ENCODE peak calls at places on chromosomes 4 and X, in ten cellular contexts. F is right lobe of liver, O is nephron progenitor cell, Z is left ventricle myocardium inferior, L is pancreas, E is endothelial cell, Y is tibial artery, M is HCT116, T is A673, H is psoas muscle. K is an unnamed sample.

GRCh38 chr4:53196872-53197759 is 168.7 kb downstream of the SCFD2 start:
- DNase-seq in E (no peak), L (no peak), O (peak), F (no peak), H (no peak), Z (no peak), M (peak), Y (no peak), T (peak), K (no peak)

GRCh38 chr4:38663021-38663800 is 788 bp upstream of the KLF3 start:
- DNase-seq in Y (no peak), E (peak), F (no peak), Z (no peak), M (no peak), T (no peak), H (no peak), O (peak), L (peak), K (peak)

GRCh38 chrX:27598312-27598711 is 8.2 kb downstream of the DCAF8L2 start:
- DNase-seq in H (no peak), L (no peak), O (no peak), T (no peak), Z (peak), E (peak), Y (no peak), M (no peak), F (no peak), K (no peak)

GRCh38 chr4:145609494-145610427 is 9.4 kb upstream of the MMAA start:
- DNase-seq in Z (peak), T (peak), M (peak), L (peak), E (peak), Y (no peak), O (peak), H (peak), F (no peak), K (peak)

GRCh38 chrX:54182194-54182863 is 725 bp downstream of the FAM120C start:
- DNase-seq in H (peak), F (peak), Y (peak), L (peak), Z (peak), M (peak), E (peak), O (no peak), T (peak), K (peak)

GRCh38 chrX:19721726-19722370 is 165.6 kb downstream of the SH3KBP1 start:
- DNase-seq in M (no peak), Y (no peak), F (peak), O (no peak), E (no peak), T (no peak), H (no peak), Z (peak), L (no peak), K (no peak)

GRCh38 chr4:147725673-147726072 is 6.2 kb upstream of the ARHGAP10 start:
- DNase-seq in L (no peak), O (no peak), Y (no peak), E (no peak), Z (no peak), F (no peak), T (no peak), H (no peak), M (no peak), K (no peak)

GRCh38 chr4:100022792-100023222 is 72.7 kb upstream of the H2AZ1 start:
- DNase-seq in O (no peak), F (no peak), M (no peak), E (no peak), H (no peak), Z (no peak), Y (no peak), T (peak), L (no peak), K (no peak)

GRCh38 chr4:184170996-184171395 is 46.7 kb downstream of the ENPP6 start:
- DNase-seq in M (no peak), Y (no peak), T (no peak), Z (no peak), F (no peak), E (no peak), O (peak), L (no peak), H (no peak), K (no peak)

GRCh38 chrX:31227250-31227649 is 155.4 kb upstream of the FTHL17 start:
- DNase-seq in O (no peak), M (no peak), Z (no peak), L (no peak), F (no peak), Y (no peak), H (no peak), E (no peak), T (no peak), K (no peak)

GRCh38 chr4:177444911-177445736 is 2.9 kb upstream of the AGA start:
- DNase-seq in H (no peak), O (no peak), F (no peak), M (no peak), Y (no peak), E (peak), T (no peak), Z (no peak), L (no peak), K (no peak)

GRCh38 chr4:176222149-176222548 is 26.8 kb upstream of the SPATA4 start:
- DNase-seq in L (no peak), T (no peak), M (no peak), F (no peak), H (no peak), E (no peak), Z (no peak), Y (no peak), O (no peak), K (no peak)

GRCh38 chr4:176217510-176217909 is 22.1 kb upstream of the SPATA4 start:
- DNase-seq in H (no peak), L (no peak), Y (no peak), T (no peak), E (no peak), F (no peak), Z (no peak), M (no peak), O (no peak), K (no peak)
- TF ChIP-seq CTCF in H (no peak), L (no peak), Y (no peak), T (no peak), E (no peak), F (no peak), Z (no peak), M (no peak), O (no peak), K (no peak)

GRCh38 chrX:40169193-40170086 is 71.7 kb upstream of the BCOR start:
- DNase-seq in M (peak), F (peak), H (peak), T (peak), Y (peak), E (peak), O (peak), L (peak), Z (no peak), K (peak)
- TF ChIP-seq CTCF in M (peak), F (no peak), H (no peak), T (peak), Y (no peak), E (peak), O (peak), L (no peak), Z (peak), K (peak)

DNA sequence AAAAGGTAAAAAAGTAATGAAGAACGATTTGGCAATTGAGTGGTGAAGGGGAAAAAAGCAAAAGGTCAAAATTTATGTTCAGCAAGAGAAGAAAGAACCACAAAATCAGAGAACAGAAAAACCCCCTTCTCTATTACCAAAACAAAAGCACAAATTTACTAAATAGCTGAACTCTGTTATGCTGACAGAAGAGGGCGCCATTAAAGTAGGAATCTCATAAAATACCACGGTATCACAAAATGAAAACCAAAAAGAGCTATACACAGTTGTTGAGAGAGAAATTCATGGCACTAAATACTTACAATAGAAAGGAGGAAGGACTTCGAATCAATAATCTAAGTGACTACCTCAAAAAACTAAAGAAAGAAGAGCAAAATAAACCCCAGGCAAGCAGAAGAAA is 69.6 kb upstream of the CXorf66 start:
- DNase-seq in M (no peak), E (no peak), O (no peak), L (no peak), T (peak), F (no peak), H (no peak), Y (no peak), Z (no peak), K (no peak)
- TF ChIP-seq CTCF in M (peak), E (peak), O (peak), L (no peak), T (peak), F (peak), H (no peak), Y (no peak), Z (no peak), K (peak)

DNA sequence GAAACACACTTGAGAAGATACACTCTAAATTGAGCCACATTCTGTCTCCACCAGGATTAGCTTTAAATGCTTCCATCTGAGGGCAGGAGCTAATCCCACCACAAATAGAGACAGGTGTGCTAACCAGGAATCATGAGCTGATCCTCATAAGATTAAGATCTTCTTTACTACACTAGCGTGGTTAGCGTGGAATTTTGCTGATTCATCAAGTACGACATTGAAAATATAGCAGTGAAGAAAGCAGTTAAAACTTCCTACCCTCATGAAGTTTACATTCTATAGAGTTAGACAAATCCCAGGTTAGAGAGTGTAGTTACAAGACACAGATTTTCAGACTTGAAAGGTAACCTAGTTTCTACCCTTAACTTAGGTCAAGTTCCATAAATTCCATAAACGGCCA is 5.3 kb upstream of the APELA start:
- DNase-seq in Z (no peak), M (no peak), T (no peak), H (no peak), E (no peak), O (no peak), F (no peak), Y (no peak), L (no peak), K (no peak)
- TF ChIP-seq CTCF in Z (no peak), M (no peak), T (no peak), H (no peak), E (no peak), O (no peak), F (no peak), Y (no peak), L (no peak), K (no peak)

GRCh38 chr4:20305976-20306375 is 54.3 kb downstream of the SLIT2 start:
- DNase-seq in Z (no peak), F (no peak), H (no peak), O (no peak), L (no peak), M (no peak), T (peak), E (no peak), Y (no peak), K (no peak)
- TF ChIP-seq CTCF in Z (no peak), F (no peak), H (no peak), O (no peak), L (no peak), M (peak), T (peak), E (no peak), Y (no peak), K (peak)

DNA sequence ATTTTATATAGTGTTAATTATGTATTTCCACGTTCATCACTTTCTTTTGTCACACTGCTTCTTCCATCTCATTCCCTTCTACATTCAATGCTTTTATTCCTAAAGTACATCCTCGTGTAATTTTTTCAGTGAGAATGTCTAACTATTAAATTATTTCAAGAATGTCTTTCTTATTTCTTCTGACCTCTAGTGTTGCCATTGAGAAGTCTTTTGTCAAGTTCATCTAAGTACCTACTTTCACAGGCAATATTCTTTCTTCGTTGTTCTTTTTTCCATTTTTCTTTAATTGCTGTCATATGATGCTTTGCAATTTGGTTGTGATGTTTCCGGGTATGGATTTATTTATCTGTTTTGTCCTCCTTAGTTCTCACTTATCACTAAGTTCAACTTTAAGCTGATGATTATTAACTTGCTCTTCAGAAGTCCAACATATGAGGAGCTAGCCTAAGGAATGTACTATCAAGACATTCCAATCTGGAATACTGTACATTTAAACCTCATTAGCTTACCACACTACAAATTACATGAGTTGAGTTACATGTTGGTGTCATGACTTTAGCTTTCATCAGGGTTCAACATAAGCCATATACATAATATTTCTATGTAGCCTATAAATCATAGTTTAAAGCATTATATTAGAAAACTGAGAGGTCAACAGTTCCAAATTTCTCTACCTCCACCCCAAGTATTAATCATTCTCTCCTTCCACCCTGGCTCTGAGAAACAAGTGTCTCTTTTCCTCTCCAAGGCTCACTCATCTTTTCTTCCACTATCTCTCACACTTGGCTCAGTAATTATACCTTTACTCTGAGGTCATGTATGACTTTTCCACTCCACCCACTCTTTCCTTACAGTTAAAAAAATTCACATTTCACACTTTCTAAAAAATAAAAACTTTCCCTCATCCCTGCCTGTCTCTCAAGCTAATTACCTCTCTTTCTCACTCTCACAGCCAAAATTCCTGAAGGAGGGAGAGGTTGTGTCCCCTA is 81.5 kb downstream of the COX18 start:
- DNase-seq in F (no peak), L (no peak), Z (no peak), T (no peak), O (no peak), H (no peak), E (no peak), M (no peak), Y (no peak), K (no peak)
- TF ChIP-seq CTCF in F (no peak), L (no peak), Z (no peak), T (no peak), O (no peak), H (no peak), E (no peak), M (no peak), Y (no peak), K (no peak)

GRCh38 chr4:1843852-1844251 is 12.1 kb downstream of the LETM1 start:
- DNase-seq in H (peak), E (no peak), M (no peak), Y (peak), T (no peak), O (no peak), Z (peak), L (no peak), F (no peak), K (no peak)
- TF ChIP-seq CTCF in H (no peak), E (no peak), M (no peak), Y (no peak), T (no peak), O (no peak), Z (no peak), L (no peak), F (no peak), K (no peak)

DNA sequence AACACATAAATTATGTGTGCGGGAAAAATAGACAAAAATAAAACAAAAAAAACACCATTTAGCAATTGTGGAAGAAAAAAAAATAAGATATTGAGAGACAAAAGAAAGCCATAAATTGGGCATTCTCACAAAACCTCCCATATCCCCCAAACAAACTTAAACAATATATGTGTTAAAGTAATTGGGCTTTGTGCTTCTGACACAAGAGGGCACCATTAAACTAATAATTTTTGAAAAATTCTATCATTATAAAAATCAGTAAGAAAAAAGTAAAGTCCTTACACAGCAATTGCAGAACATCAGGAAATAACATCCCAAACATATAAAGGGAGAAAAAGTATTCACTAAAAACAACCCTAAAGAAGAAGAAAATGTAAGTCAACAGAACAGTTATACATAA is 880.7 kb downstream of the TECRL start:
- DNase-seq in M (no peak), Z (no peak), O (no peak), F (no peak), E (no peak), Y (no peak), L (no peak), T (peak), H (no peak), K (no peak)
- TF ChIP-seq CTCF in M (no peak), Z (no peak), O (no peak), F (no peak), E (no peak), Y (no peak), L (no peak), T (no peak), H (no peak), K (peak)

GRCh38 chr4:102828497-102828808 is 1.1 kb upstream of the UBE2D3 start:
- DNase-seq in Z (no peak), H (no peak), O (no peak), E (no peak), L (no peak), F (no peak), Y (no peak), T (no peak), M (no peak), K (no peak)

GRCh38 chr4:102825261-102826071 is 1.9 kb downstream of the UBE2D3 start:
- DNase-seq in Z (no peak), L (no peak), O (peak), Y (no peak), M (peak), E (peak), F (no peak), T (peak), H (no peak), K (peak)

GRCh38 chr4:102827674-102828496 is 534 bp upstream of the UBE2D3 start:
- DNase-seq in Z (peak), T (peak), M (peak), H (peak), E (peak), F (peak), Y (peak), L (peak), O (peak), K (peak)

GRCh38 chr4:102826105-102826889 is 1.1 kb downstream of the UBE2D3 start:
- DNase-seq in H (no peak), O (no peak), Z (no peak), Y (no peak), L (no peak), F (no peak), E (no peak), M (no peak), T (no peak), K (no peak)

DNA sequence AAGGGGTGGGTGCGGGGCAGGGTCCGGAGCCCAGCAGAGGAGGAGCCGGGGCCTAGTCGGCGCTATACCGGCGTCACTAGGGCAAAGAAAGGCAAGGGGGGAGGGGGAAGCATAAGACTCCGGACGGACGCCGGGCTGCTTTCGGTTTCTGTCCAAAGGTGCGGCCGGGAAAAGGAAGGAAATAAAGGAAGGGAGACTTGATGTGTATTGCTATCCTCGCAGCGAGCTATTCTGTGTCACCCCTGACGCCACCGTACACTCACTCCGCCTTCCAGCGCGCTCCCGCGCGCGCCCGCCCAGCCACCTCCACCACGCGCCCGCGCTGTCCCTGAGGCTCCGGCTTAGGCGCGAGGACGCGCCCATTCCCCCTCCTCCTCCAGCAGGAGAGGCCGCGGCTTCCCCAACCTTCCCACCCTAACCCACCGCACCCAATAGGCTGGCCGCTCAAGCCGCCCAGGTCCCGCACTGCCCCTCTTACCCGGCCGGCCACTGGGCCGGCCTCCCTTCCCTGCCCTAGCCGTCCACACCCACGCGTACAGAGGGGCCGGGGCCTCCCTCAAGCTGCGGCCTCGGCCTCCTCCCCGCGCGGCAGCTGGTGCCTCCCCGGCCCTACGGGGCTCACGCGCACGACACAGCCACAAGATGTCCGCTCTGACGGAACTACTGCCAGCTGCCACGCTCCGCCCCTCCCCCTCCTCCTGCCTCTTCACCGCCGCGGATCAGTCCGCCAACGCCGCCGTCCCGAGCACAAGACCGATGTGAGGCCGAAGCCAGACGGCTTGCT is at the start of gene UBE2D3:
- DNase-seq in L (peak), O (peak), H (peak), E (peak), Y (peak), F (peak), T (peak), Z (peak), M (peak), K (peak)
- TF ChIP-seq CTCF in L (no peak), O (no peak), H (no peak), E (no peak), Y (no peak), F (no peak), T (peak), Z (peak), M (no peak), K (no peak)

GRCh38 chrX:109911046-109911445 is 91.9 kb upstream of the TMEM164 start:
- DNase-seq in M (no peak), T (no peak), F (no peak), E (no peak), O (no peak), H (no peak), Y (no peak), Z (no peak), L (no peak), K (no peak)
- TF ChIP-seq CTCF in M (peak), T (peak), F (peak), E (peak), O (peak), H (peak), Y (peak), Z (peak), L (peak), K (peak)

K was measured in neural crest cell.